ENCODE peak calls at places on chromosome 12, in nine cellular contexts. T is activated T-cell treated with anti-CD3 and anti-CD28 coated beads for 4 hours, D is COR-L47, Z is mesendoderm, N is activated B cell treated with CpG ODN at 0.5 μM for 24 hours, G is T47D, U is GM04504, C is neural progenitor cell, W is posterior cingulate gyrus. Y is an unnamed sample.

GRCh38 chr12:108765289-108765764 is 34.0 kb upstream of the CORO1C start:
- DNase-seq in W (no peak), D (no peak), U (no peak), G (no peak), C (no peak), Z (peak), N (no peak), T (no peak), Y (no peak)

GRCh38 chr12:121404734-121405133 is 4.8 kb downstream of the RNF34 start:
- DNase-seq in T (no peak), C (no peak), Z (no peak), U (no peak), W (peak), N (no peak), G (peak), D (peak), Y (no peak)

GRCh38 chr12:121712462-121713256 is at the start of gene TMEM120B:
- DNase-seq in G (peak), U (no peak), T (peak), N (peak), Z (peak), W (peak), C (peak), D (peak), Y (peak)

GRCh38 chr12:109925185-109925835 is 25.2 kb downstream of the TCHP start:
- DNase-seq in W (no peak), T (no peak), U (no peak), G (no peak), N (no peak), C (peak), D (no peak), Z (no peak), Y (no peak)

GRCh38 chr12:28456934-28457710 is 266.9 kb downstream of the CCDC91 start:
- DNase-seq in D (no peak), N (no peak), T (no peak), C (no peak), W (no peak), Z (no peak), U (no peak), G (no peak), Y (no peak)

GRCh38 chr12:8687846-8688601 is 9.8 kb upstream of the RIMKLB start:
- DNase-seq in G (peak), U (peak), D (no peak), C (peak), Z (peak), T (no peak), N (no peak), W (no peak), Y (no peak)

GRCh38 chr12:59452259-59452658 is 143.6 kb upstream of the SLC16A7 start:
- DNase-seq in W (no peak), U (peak), C (no peak), G (no peak), T (no peak), D (no peak), Z (no peak), N (no peak), Y (no peak)

GRCh38 chr12:3046441-3047200 is 30.6 kb upstream of the TSPAN9 start:
- DNase-seq in U (no peak), D (no peak), T (no peak), N (no peak), Z (no peak), W (no peak), G (peak), C (no peak), Y (no peak)

GRCh38 chr12:110619534-110619953 is 5.6 kb downstream of the TCTN1 start:
- DNase-seq in D (no peak), N (no peak), Z (no peak), W (no peak), C (no peak), T (no peak), U (no peak), G (no peak), Y (no peak)

GRCh38 chr12:123078114-123078465 is 72.8 kb downstream of the PITPNM2 start:
- DNase-seq in T (no peak), C (no peak), G (no peak), U (no peak), D (no peak), N (no peak), Z (no peak), W (no peak), Y (no peak)

GRCh38 chr12:108193922-108194321 is 64.8 kb downstream of the WSCD2 start:
- DNase-seq in W (peak), T (no peak), D (peak), C (peak), N (no peak), U (no peak), Z (peak), G (peak), Y (no peak)

GRCh38 chr12:104775731-104776231 is 182.3 kb downstream of the SLC41A2 start:
- DNase-seq in D (no peak), W (no peak), C (no peak), N (no peak), T (no peak), U (no peak), G (no peak), Z (no peak), Y (no peak)

GRCh38 chr12:80472912-80473500 is 29.0 kb downstream of the PTPRQ start:
- DNase-seq in C (peak), W (no peak), G (peak), D (peak), N (no peak), Z (peak), T (no peak), U (peak), Y (no peak)

GRCh38 chr12:76158518-76159321 is 74.2 kb upstream of the NAP1L1 start:
- DNase-seq in W (peak), D (no peak), T (peak), C (peak), G (peak), U (peak), N (peak), Z (peak), Y (peak)

GRCh38 chr12:89951050-89951693 is 242.5 kb upstream of the ATP2B1 start:
- DNase-seq in C (no peak), T (no peak), G (peak), Z (peak), U (no peak), W (no peak), N (no peak), D (no peak), Y (no peak)

GRCh38 chr12:88182431-88182830 is 40.3 kb downstream of the TMTC3 start:
- DNase-seq in N (no peak), C (no peak), G (no peak), T (no peak), Z (no peak), U (no peak), W (no peak), D (no peak), Y (no peak)

GRCh38 chr12:23585782-23586163 is 363.7 kb downstream of the SOX5 start:
- DNase-seq in G (peak), N (no peak), C (peak), T (no peak), U (no peak), D (no peak), Z (peak), W (no peak), Y (no peak)

GRCh38 chr12:57404966-57405640 is 25.7 kb downstream of the R3HDM2 start:
- DNase-seq in G (no peak), N (no peak), T (no peak), U (no peak), Z (no peak), W (no peak), D (no peak), C (no peak), Y (no peak)